ENCODE peak calls at places on chromosomes 3 and 15, in nine cellular contexts. D, U, Z, R, K, A, Y, O and C are unnamed samples.
A peak's percentile ranks its signal among the peaks of the same experiment; 100 is the strongest.

GRCh38 chr3:165507060-165507459 is 310.9 kb upstream of the SLITRK3 start:
- DNase-seq in D (no peak), U (no peak), Z (no peak), R (no peak), K (no peak), A (no peak), Y (no peak), O (no peak), C (no peak)

GRCh38 chr15:78208341-78208844 is 26.0 kb downstream of the ACSBG1 start:
- DNase-seq in D (no peak), U (no peak), Z (no peak), R (no peak), K (peak; percentile 22), A (no peak), Y (no peak), O (no peak), C (no peak)

GRCh38 chr15:68285243-68285980 is 7.9 kb downstream of the FEM1B start:
- DNase-seq in D (peak; percentile 40), U (no peak), Z (no peak), R (no peak), K (no peak), A (no peak), Y (no peak), O (no peak), C (no peak)

GRCh38 chr15:67838789-67839332 is 984 bp downstream of the RNU6-1 start:
- DNase-seq in D (peak; percentile 69), U (no peak), Z (peak; percentile 85), R (peak; percentile 67), K (peak; percentile 76), A (no peak), Y (peak; percentile 62), O (no peak), C (peak; percentile 51)

GRCh38 chr3:100419406-100419805 is 18.1 kb downstream of the LNP1 start:
- DNase-seq in D (no peak), U (no peak), Z (no peak), R (no peak), K (no peak), A (no peak), Y (no peak), O (no peak), C (no peak)

GRCh38 chr3:58025824-58026579 is 17.8 kb downstream of the FLNB start:
- DNase-seq in D (peak; percentile 63), U (no peak), Z (no peak), R (no peak), K (peak; percentile 71), A (no peak), Y (peak; percentile 59), O (no peak), C (no peak)

GRCh38 chr3:113743006-113743639 is 2.9 kb downstream of the NAA50 start:
- DNase-seq in D (no peak), U (no peak), Z (no peak), R (no peak), K (no peak), A (no peak), Y (no peak), O (no peak), C (no peak)

GRCh38 chr15:45095661-45096060 is 18.3 kb downstream of the DUOX2 start:
- DNase-seq in D (no peak), U (peak; percentile 17), Z (no peak), R (no peak), K (no peak), A (no peak), Y (no peak), O (no peak), C (no peak)

GRCh38 chr15:69971771-69972170 is 125.9 kb downstream of the TLE3 start:
- DNase-seq in D (no peak), U (no peak), Z (no peak), R (no peak), K (no peak), A (no peak), Y (no peak), O (no peak), C (no peak)

GRCh38 chr3:60001369-60001768 is 951.5 kb upstream of the CFAP20DC start:
- DNase-seq in D (no peak), U (no peak), Z (no peak), R (no peak), K (no peak), A (no peak), Y (no peak), O (no peak), C (no peak)

GRCh38 chr15:64507293-64507802 is 47.0 kb downstream of the ZNF609 start:
- DNase-seq in D (peak; percentile 87), U (peak; percentile 34), Z (peak; percentile 85), R (peak; percentile 53), K (peak; percentile 84), A (peak; percentile 75), Y (peak; percentile 80), O (no peak), C (peak; percentile 82)

GRCh38 chr3:50194128-50194902 is 2.9 kb downstream of the GNAT1 start:
- DNase-seq in D (peak; percentile 77), U (peak; percentile 84), Z (peak; percentile 88), R (peak; percentile 78), K (peak; percentile 73), A (peak; percentile 67), Y (peak; percentile 63), O (peak; percentile 86), C (peak; percentile 74)

GRCh38 chr15:71219646-71220045 is 104.4 kb downstream of the THSD4 start:
- DNase-seq in D (peak; percentile 88), U (no peak), Z (no peak), R (no peak), K (no peak), A (no peak), Y (no peak), O (no peak), C (no peak)

GRCh38 chr3:120503727-120504616 is 53.2 kb upstream of the FSTL1 start:
- DNase-seq in D (no peak), U (no peak), Z (no peak), R (no peak), K (no peak), A (no peak), Y (no peak), O (no peak), C (no peak)

GRCh38 chr3:181176610-181177009 is 187.1 kb upstream of the DNAJC19 start:
- DNase-seq in D (peak; percentile 75), U (no peak), Z (peak; percentile 60), R (peak; percentile 49), K (peak; percentile 79), A (no peak), Y (peak; percentile 52), O (no peak), C (peak; percentile 43)

GRCh38 chr3:127751163-127751621 is 71.1 kb downstream of the MGLL start:
- DNase-seq in D (no peak), U (no peak), Z (no peak), R (no peak), K (peak; percentile 56), A (no peak), Y (no peak), O (no peak), C (no peak)

GRCh38 chr3:106566277-106566676 is 697.5 kb upstream of the CBLB start:
- DNase-seq in D (no peak), U (no peak), Z (no peak), R (no peak), K (no peak), A (no peak), Y (no peak), O (no peak), C (no peak)

DNA sequence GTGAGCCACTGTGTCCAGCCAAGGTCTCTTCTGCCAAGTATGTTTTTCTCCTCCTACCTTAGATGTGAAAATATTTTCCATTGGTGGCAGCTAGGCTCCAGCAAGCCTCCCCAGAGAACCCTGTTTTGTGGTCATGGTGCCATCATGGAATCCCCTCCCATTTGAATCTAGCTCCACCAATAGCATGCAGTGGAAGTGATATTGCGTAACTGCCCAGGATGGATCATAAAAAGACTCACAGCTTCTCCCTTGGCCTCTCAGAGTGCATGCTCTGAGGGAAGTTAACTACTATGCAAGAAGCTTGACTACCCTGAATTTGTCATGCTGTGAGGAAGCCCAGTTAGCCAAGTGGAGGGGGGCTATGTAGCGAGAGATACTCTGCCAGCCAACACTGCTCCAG is 27.5 kb downstream of the CRYGS start:
- DNase-seq in D (no peak), U (no peak), Z (no peak), R (no peak), K (no peak), A (no peak), Y (no peak), O (no peak), C (no peak)
- H3K27ac ChIP-seq in D (no peak overlapping the region), U (no peak overlapping the region), Z (no peak overlapping the region), R (no peak overlapping the region), K (no peak overlapping the region), A (no peak overlapping the region), Y (no peak overlapping the region), O (no peak overlapping the region), C (no peak overlapping the region)

DNA sequence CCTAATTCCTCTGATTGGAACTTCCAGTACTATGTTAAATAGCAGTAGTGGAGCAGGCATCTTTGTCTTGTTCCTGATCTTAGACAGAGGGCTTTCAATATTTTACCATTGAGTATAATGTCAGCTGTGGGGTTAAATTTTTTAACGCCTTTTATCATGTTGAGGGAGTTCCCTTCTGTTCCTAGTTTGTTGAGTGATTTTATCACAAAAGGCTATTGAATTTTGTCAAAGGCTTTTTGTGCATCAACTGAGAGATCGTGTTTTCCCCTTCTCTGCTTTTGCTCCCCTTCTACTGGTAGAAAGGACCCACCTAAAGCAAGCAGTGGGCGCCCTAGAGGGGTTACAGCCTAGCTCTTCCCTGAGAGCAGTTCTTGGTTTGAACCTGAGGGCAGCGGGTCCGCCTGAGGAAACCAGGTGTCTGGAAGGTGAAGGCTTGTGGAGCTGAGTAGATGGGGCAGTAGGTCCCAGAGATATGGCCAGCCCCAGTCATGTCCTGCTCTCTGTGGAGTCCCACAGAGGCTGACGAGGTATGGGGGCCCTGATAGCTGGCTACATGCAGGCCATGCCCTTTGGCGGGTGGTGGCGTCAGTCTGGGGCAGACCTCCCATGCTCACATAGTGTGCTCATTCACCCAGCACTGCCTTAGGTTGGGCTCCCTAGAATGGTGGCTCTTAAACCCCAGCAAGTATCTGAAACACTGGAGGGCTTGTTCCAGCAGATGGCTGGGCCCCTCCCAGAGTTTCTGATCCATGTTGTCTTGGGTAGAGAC is 11.3 kb downstream of the HDAC11 start:
- DNase-seq in D (no peak), U (no peak), Z (peak; percentile 32), R (no peak), K (no peak), A (no peak), Y (no peak), O (no peak), C (peak; percentile 4)
- H3K9me3 ChIP-seq in D (no peaks in the 10 kb centered on the region), U (no peaks in the 10 kb centered on the region), Z (no peaks in the 10 kb centered on the region), R (no peaks in the 10 kb centered on the region), K (no peaks in the 10 kb centered on the region), A (no peaks in the 10 kb centered on the region), Y (no peaks in the 10 kb centered on the region), O (no peaks in the 10 kb centered on the region), C (no peaks in the 10 kb centered on the region)

DNA sequence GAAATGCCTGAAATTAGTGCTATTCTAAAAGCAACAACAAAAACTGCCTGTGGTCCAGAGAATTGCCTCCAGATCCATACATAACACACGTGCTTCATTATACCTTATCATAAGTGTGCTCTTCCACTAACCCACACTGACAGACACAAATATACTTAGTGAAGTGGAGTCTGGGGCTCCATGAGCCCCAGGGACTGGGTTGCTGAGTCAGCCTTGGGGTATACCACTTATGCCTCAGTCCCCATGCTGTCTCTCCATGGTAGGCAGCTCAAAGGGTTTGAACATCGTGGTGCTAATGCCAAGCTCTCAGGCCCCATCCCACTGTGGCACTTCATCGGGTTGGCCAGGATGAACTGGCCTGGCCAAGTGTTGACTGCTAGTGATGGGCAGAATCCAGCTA is 10.8 kb downstream of the ZDHHC3 start:
- DNase-seq in D (no peak), U (no peak), Z (no peak), R (no peak), K (no peak), A (no peak), Y (no peak), O (no peak), C (no peak)
- H3K4me1 ChIP-seq in D (no peaks in the 10 kb centered on the region), U (peaks cover 29% of the 10 kb centered on the region), Z (peaks cover 14% of the 10 kb centered on the region), R (peaks cover 34% of the 10 kb centered on the region), K (peaks cover 89% of the 10 kb centered on the region), A (no peaks in the 10 kb centered on the region), Y (peaks cover 23% of the 10 kb centered on the region), O (peaks cover 18% of the 10 kb centered on the region), C (no peaks in the 10 kb centered on the region)

GRCh38 chr3:141795719-141796435 is 32.7 kb downstream of the GRK7 start:
- DNase-seq in D (peak; percentile 72), U (no peak), Z (peak; percentile 80), R (peak; percentile 34), K (no peak), A (peak; percentile 49), Y (peak; percentile 43), O (no peak), C (no peak)
- H3K27ac ChIP-seq in D (peak overlapping the region; percentile 9), U (peak overlapping the region; percentile 79), Z (peak overlapping the region; percentile 25), R (no peak overlapping the region), K (peak overlapping the region; percentile 84), A (peak overlapping the region; percentile 85), Y (peak overlapping the region; percentile 73), O (peak overlapping the region; percentile 82), C (no peak overlapping the region)